ENCODE peak calls at places on chromosomes 12 and 14, in six cellular contexts. C is GM23248, P is stomach, I is heart left ventricle, G is HepG2, U is psoas muscle. D is an unnamed sample.

GRCh38 chr12:65004270-65004669 is 116.8 kb downstream of the WIF1 start:
- DNase-seq in C (peak; percentile 0), P (no peak), I (no peak), G (no peak), U (no peak), D (no peak)

GRCh38 chr12:120725151-120725658 is 421 bp upstream of the ACADS start:
- DNase-seq in C (no peak), P (no peak), I (no peak), G (no peak), U (no peak), D (no peak)

GRCh38 chr12:93925585-93925984 is 222.8 kb upstream of the PLXNC1 start:
- DNase-seq in C (no peak), P (no peak), I (no peak), G (no peak), U (no peak), D (no peak)

GRCh38 chr14:37470251-37470650 is 124.8 kb downstream of the FOXA1 start:
- DNase-seq in C (no peak), P (no peak), I (no peak), G (no peak), U (no peak), D (no peak)

GRCh38 chr12:19322376-19322775 is 116.9 kb upstream of the AEBP2 start:
- DNase-seq in C (no peak), P (no peak), I (no peak), G (no peak), U (no peak), D (no peak)

GRCh38 chr12:104305349-104305748 is 1.8 kb downstream of the EID3 start:
- DNase-seq in C (no peak), P (no peak), I (no peak), G (no peak), U (no peak), D (no peak)

GRCh38 chr12:61095131-61095530 is 1165.1 kb upstream of the USP15 start:
- DNase-seq in C (peak; percentile 7), P (no peak), I (no peak), G (no peak), U (no peak), D (no peak)

GRCh38 chr12:28409892-28410291 is 219.6 kb downstream of the CCDC91 start:
- DNase-seq in C (peak; percentile 48), P (no peak), I (no peak), G (no peak), U (no peak), D (no peak)

GRCh38 chr12:94789510-94790225 is 139.3 kb upstream of the TMCC3 start:
- DNase-seq in C (no peak), P (no peak), I (no peak), G (no peak), U (no peak), D (no peak)

GRCh38 chr12:24378548-24379011 is 429.1 kb upstream of the SOX5 start:
- DNase-seq in C (no peak), P (no peak), I (no peak), G (no peak), U (no peak), D (no peak)

GRCh38 chr14:73283592-73284379 is 46.5 kb downstream of the PAPLN start:
- DNase-seq in C (peak; percentile 53), P (no peak), I (no peak), G (no peak), U (no peak), D (no peak)

GRCh38 chr12:644818-645552 is 18.3 kb downstream of the NINJ2 start:
- DNase-seq in C (peak; percentile 48), P (no peak), I (peak; percentile 62), G (no peak), U (no peak), D (peak; percentile 86)

GRCh38 chr14:96151242-96151641 is 53.4 kb upstream of the BDKRB2 start:
- DNase-seq in C (no peak), P (no peak), I (no peak), G (no peak), U (no peak), D (no peak)

GRCh38 chr12:100215209-100215608 is 14.6 kb downstream of the ACTR6 start:
- DNase-seq in C (no peak), P (no peak), I (no peak), G (no peak), U (no peak), D (no peak)

GRCh38 chr12:75846102-75846501 is 185.5 kb downstream of the PHLDA1 start:
- DNase-seq in C (no peak), P (no peak), I (no peak), G (no peak), U (no peak), D (no peak)

GRCh38 chr12:117321572-117321971 is 39.9 kb downstream of the NOS1 start:
- DNase-seq in C (peak; percentile 30), P (no peak), I (no peak), G (no peak), U (no peak), D (no peak)
- H3K9me3 ChIP-seq in C (no peaks in the 10 kb centered on the region), P (no peaks in the 10 kb centered on the region), I (no peaks in the 10 kb centered on the region), G (no peaks in the 10 kb centered on the region), U (no peaks in the 10 kb centered on the region), D (peaks cover 2% of the 10 kb centered on the region)

GRCh38 chr12:31834158-31834557 is 105.3 kb upstream of the AMN1 start:
- DNase-seq in C (no peak), P (no peak), I (no peak), G (no peak), U (no peak), D (no peak)

GRCh38 chr12:31833541-31833840 is 104.7 kb upstream of the AMN1 start:
- DNase-seq in C (no peak), P (no peak), I (no peak), G (no peak), U (no peak), D (no peak)

GRCh38 chr12:31835276-31835882 is 106.6 kb upstream of the AMN1 start:
- DNase-seq in C (no peak), P (no peak), I (no peak), G (peak; percentile 50), U (no peak), D (no peak)

GRCh38 chr12:31828057-31828456 is 99.2 kb upstream of the AMN1 start:
- DNase-seq in C (no peak), P (no peak), I (no peak), G (no peak), U (no peak), D (no peak)

DNA sequence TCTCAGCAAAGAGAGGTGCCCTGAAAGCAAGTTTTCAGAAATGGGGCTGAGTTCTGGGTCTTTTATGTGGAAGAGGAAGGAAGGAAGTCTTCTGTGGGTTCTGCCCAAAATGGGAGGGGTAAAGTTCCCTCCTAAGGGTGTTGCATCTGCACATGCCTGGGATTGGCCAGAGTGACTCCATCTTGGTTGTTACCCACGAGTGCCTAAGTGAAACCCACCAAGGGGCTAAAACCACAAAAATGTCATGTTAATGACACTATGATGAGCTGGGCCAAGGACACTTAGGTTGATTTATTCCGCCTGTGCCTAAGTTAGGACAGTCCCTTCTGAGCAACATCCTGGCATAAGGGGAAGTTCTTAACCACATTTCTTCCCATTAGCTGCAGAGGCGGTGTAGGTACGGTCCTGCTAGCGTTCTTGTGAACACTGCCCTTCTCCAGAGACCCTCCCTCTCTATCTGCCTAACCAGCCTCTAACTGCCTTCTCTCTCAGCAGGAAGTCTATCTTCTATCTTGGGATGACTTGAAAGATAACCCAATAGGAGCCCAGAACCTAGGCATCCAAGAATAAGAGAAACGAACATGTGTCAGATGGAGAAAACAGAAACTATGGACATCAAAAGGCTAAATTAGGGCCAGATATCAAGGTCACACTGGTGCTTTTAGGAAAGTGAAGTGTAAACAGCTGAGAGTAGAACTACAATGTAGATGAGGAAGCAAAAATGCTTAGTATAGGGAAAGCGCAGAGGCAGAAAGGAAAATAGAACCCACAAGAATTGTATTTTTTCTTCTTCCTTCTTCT is 104.1 kb upstream of the AMN1 start:
- DNase-seq in C (no peak), P (no peak), I (no peak), G (no peak), U (no peak), D (no peak)
- H3K9me3 ChIP-seq in C (no peaks in the 10 kb centered on the region), P (no peaks in the 10 kb centered on the region), I (no peaks in the 10 kb centered on the region), G (no peaks in the 10 kb centered on the region), U (peaks cover 3% of the 10 kb centered on the region), D (no peaks in the 10 kb centered on the region)

GRCh38 chr14:94886931-94887330 is 117.0 kb upstream of the GSC start:
- DNase-seq in C (no peak), P (no peak), I (no peak), G (no peak), U (no peak), D (no peak)

GRCh38 chr14:94884616-94885230 is 114.8 kb upstream of the GSC start:
- DNase-seq in C (no peak), P (no peak), I (no peak), G (no peak), U (no peak), D (no peak)

GRCh38 chr14:94888108-94888507 is 118.2 kb upstream of the GSC start:
- DNase-seq in C (no peak), P (peak; percentile 60), I (no peak), G (no peak), U (no peak), D (no peak)

GRCh38 chr14:94887591-94887990 is 117.7 kb upstream of the GSC start:
- DNase-seq in C (no peak), P (no peak), I (no peak), G (no peak), U (no peak), D (no peak)

GRCh38 chr14:94885481-94886155 is 115.7 kb upstream of the GSC start:
- DNase-seq in C (no peak), P (no peak), I (no peak), G (no peak), U (no peak), D (no peak)
- H3K9me3 ChIP-seq in C (no peaks in the 10 kb centered on the region), P (no peaks in the 10 kb centered on the region), I (no peaks in the 10 kb centered on the region), G (no peaks in the 10 kb centered on the region), U (no peaks in the 10 kb centered on the region), D (no peaks in the 10 kb centered on the region)

GRCh38 chr12:132533584-132533958 is 43.6 kb downstream of the FBRSL1 start:
- DNase-seq in C (no peak), P (no peak), I (no peak), G (no peak), U (no peak), D (no peak)
- H3K9me3 ChIP-seq in C (no peaks in the 10 kb centered on the region), P (no peaks in the 10 kb centered on the region), I (no peaks in the 10 kb centered on the region), G (peaks cover 26% of the 10 kb centered on the region), U (no peaks in the 10 kb centered on the region), D (no peaks in the 10 kb centered on the region)

DNA sequence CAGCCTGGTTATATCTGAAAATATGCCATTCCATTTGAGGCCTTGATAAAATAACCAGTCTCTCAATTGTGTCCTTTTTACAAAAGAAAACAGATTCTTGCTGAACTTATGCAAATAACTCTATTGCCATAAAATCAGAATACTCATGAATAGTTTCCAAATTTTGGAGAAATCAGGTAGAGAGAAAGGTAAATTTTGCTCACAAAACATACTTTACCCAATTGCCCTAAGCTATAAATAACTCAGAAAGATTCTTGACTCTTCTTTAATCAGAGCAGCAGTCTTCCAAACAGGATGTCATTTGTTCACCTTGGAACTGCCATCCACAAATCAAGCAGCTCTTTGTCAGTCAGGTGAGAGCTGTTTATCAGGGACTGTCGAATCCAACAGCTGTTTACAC is 12.6 kb downstream of the ZNF26 start:
- DNase-seq in C (no peak), P (no peak), I (no peak), G (no peak), U (no peak), D (no peak)
- H3K9me3 ChIP-seq in C (no peaks in the 10 kb centered on the region), P (peaks cover 52% of the 10 kb centered on the region), I (no peaks in the 10 kb centered on the region), G (peaks cover 92% of the 10 kb centered on the region), U (peaks cover 68% of the 10 kb centered on the region), D (peaks cover 9% of the 10 kb centered on the region)

D was measured in osteoblast.